ENCODE peak calls at places on chromosomes 3 and 15, in five cellular contexts. E is K562, C is HepG2, H is SK-N-SH, Q is GM12878. J is an unnamed sample.

GRCh38 chr3:66443404-66443803 is 57.4 kb downstream of the LRIG1 start:
- DNase-seq in H (no peak), E (no peak), C (no peak), Q (no peak), J (no peak)

GRCh38 chr3:12954180-12954579 is 112.8 kb upstream of the RPL32 start:
- DNase-seq in E (no peak), Q (no peak), H (no peak), C (no peak), J (no peak)

GRCh38 chr3:118636841-118637240 is 397.8 kb downstream of the IGSF11 start:
- DNase-seq in Q (no peak), H (peak), C (peak), E (no peak), J (no peak)

GRCh38 chr3:2921903-2922302 is 188.3 kb downstream of the IL5RA start:
- DNase-seq in E (peak), H (peak), C (peak), Q (peak), J (no peak)

GRCh38 chr15:80480909-80481308 is 76.7 kb downstream of the ARNT2 start:
- DNase-seq in C (no peak), E (no peak), H (no peak), Q (no peak), J (no peak)

GRCh38 chr3:129399895-129400357 is 28.5 kb downstream of the EFCAB12 start:
- DNase-seq in H (no peak), Q (no peak), E (peak), C (no peak), J (peak)

GRCh38 chr3:18712713-18713575 is 287.8 kb upstream of the SATB1 start:
- DNase-seq in Q (no peak), E (no peak), H (no peak), C (no peak), J (no peak)

GRCh38 chr3:169923189-169923588 is 11.8 kb downstream of the SAMD7 start:
- DNase-seq in H (peak), C (peak), Q (no peak), E (no peak), J (no peak)

GRCh38 chr15:77606142-77607034 is 26.3 kb downstream of the LINGO1 start:
- DNase-seq in H (peak), Q (no peak), C (no peak), E (no peak), J (no peak)

GRCh38 chr3:47855461-47856383 is 52.8 kb downstream of the DHX30 start:
- DNase-seq in E (no peak), C (no peak), H (no peak), Q (no peak), J (no peak)

GRCh38 chr3:52504977-52505376 is 9.8 kb downstream of the STAB1 start:
- DNase-seq in C (no peak), Q (no peak), E (no peak), H (no peak), J (no peak)

GRCh38 chr3:144643778-144644191 is 672.2 kb downstream of the DIPK2A start:
- DNase-seq in E (no peak), Q (no peak), H (no peak), C (no peak), J (no peak)
- TF ChIP-seq MAX in E (no peak), Q (no peak), H (no peak), C (no peak), J (no peak)

GRCh38 chr15:67413770-67414429 is 107.0 kb upstream of the C15orf61 start:
- DNase-seq in E (peak), C (peak), H (no peak), Q (no peak), J (peak)
- TF ChIP-seq ZBTB33 in E (no peak), C (no peak), H (no peak), Q (no peak), J (no peak)

GRCh38 chr3:141625506-141625905 is 112.6 kb upstream of the RNF7 start:
- DNase-seq in Q (no peak), E (no peak), H (no peak), C (no peak), J (no peak)
- TF ChIP-seq MAX in Q (no peak), E (no peak), H (no peak), C (no peak), J (no peak)

GRCh38 chr3:124867511-124867910 is 19.7 kb downstream of the ITGB5 start:
- DNase-seq in Q (no peak), H (no peak), C (no peak), E (no peak), J (no peak)
- TF ChIP-seq ZBTB33 in Q (no peak), H (no peak), C (no peak), E (no peak), J (no peak)

GRCh38 chr15:40923551-40923950 is 5.6 kb upstream of the DLL4 start:
- DNase-seq in Q (no peak), C (no peak), E (no peak), H (no peak), J (no peak)

GRCh38 chr15:40925495-40925862 is 3.7 kb upstream of the DLL4 start:
- DNase-seq in E (no peak), H (peak), C (no peak), Q (no peak), J (no peak)

GRCh38 chr15:40922608-40923005 is 6.5 kb upstream of the DLL4 start:
- DNase-seq in H (no peak), C (no peak), Q (no peak), E (no peak), J (no peak)

GRCh38 chr15:40918799-40919392 is 10.2 kb upstream of the DLL4 start:
- DNase-seq in H (no peak), C (peak), Q (no peak), E (no peak), J (no peak)

GRCh38 chr15:40921949-40922607 is 7.1 kb upstream of the DLL4 start:
- DNase-seq in E (no peak), Q (no peak), C (no peak), H (no peak), J (no peak)
- TF ChIP-seq MAX in E (no peak), Q (no peak), C (peak), H (no peak), J (no peak)

DNA sequence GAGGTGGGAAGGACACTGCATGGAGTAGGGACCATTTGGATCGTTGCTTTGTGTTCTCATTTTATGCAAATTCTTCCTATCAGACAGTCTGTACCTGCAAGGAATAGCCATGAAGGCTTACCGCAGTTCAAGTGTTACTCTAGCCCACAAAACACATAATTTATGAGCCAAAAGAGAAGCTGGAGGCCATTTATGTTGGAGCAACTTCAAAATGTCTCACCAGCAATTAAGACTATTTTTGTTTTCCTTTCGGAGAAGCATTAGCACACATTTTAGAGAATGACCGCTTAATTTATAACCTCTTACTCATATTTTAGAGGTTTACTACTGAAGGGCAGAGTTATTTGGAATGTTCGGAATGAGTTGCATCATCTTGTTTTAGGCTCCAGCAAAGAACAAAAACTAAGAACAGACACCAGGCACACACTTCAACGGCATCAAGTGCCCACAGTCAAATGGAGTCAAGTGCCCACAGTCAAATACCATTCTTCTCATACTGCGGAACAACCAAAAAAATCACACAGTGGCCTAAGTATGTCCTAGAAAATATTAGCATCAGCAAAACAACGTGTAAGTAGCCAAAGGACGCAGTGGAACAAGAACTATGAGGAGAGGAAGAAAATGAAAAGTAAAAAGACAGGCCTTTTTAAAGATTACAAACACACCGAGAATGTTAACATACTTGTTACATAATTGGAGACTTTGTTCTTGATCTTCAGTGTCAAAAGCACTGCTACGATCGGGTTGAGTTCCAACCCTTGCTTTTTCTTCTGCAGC is 17.5 kb upstream of the GOLGA8J start:
- DNase-seq in Q (no peak), E (no peak), H (no peak), C (no peak), J (no peak)
- TF ChIP-seq ZBTB33 in Q (no peak), E (no peak), H (no peak), C (no peak), J (no peak)

GRCh38 chr3:123559040-123559861 is 25.6 kb downstream of the HACD2 start:
- DNase-seq in H (peak), Q (no peak), C (peak), E (peak), J (peak)
- TF ChIP-seq MAX in H (no peak), Q (no peak), C (no peak), E (no peak), J (no peak)

DNA sequence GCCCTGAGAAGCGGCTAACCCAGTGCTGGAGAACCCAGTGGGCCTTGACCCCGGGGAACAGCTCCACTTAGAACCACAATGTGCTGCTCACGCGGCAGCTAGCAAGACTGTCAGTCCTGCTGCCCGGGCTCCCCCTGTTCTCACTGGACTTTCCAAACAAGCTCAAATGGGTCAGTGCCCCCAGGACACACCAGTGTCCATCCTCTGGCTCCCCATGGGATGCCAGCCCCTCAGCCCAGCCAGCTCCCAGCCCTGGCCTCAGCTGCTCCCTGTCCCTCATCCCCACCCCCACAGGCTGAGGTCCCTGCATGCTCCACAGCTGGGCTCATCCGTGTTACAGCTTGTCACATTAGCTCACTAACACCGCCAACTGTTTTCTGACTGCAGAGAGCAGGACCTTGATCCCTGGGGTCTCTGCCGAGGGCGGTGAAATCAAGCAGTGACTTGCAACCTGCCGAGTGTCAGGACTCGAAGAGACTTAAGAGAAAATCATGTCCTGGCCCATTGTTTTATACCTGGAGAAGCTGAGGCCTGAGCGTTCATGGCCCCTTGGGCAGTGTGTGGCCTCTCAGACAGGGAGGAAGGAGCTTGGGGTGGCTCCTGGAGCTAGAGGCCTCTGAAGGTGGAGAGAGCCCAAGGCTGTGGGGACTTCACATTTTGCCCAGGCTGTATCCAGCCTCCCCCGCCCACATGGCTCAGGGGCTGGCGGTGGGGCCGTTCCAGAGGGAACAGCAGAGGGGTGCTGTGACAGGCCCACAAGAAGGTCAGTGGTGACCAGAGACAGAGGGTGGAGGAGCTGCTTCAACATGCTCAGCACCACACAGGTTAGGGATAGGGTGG is 157.5 kb downstream of the MEGF11 start:
- DNase-seq in Q (no peak), H (no peak), E (no peak), C (peak), J (no peak)
- TF ChIP-seq ZBTB33 in Q (no peak), H (no peak), E (no peak), C (no peak), J (no peak)

GRCh38 chr15:57537072-57537471 is 54.6 kb upstream of the MYZAP start:
- DNase-seq in Q (no peak), C (peak), E (no peak), H (no peak), J (peak)
- TF ChIP-seq MAX in Q (no peak), C (no peak), E (no peak), H (no peak), J (no peak)

GRCh38 chr15:40743921-40744809 is 10.9 kb downstream of the RMDN3 start:
- DNase-seq in E (no peak), H (no peak), Q (no peak), C (no peak), J (no peak)
- TF ChIP-seq ZBTB33 in E (no peak), H (no peak), Q (no peak), C (no peak), J (no peak)

J was measured in HCT116.